ENCODE peak calls at places on chromosomes 5 and 9, in nine cellular contexts. E, O, T, L, S, I, H, R and P are unnamed samples.

GRCh38 chr9:16039103-16039987 is 486.5 kb downstream of the CCDC171 start:
- DNase-seq in E (peak; percentile 2), O (no peak), T (peak; percentile 29), L (no peak), S (no peak), I (no peak), H (peak; percentile 68), R (no peak), P (no peak)

GRCh38 chr9:133874061-133874638 is 118.0 kb downstream of the VAV2 start:
- DNase-seq in E (no peak), O (no peak), T (peak; percentile 94), L (peak; percentile 50), S (no peak), I (peak; percentile 99), H (peak; percentile 77), R (no peak), P (peak; percentile 85)

GRCh38 chr5:28014779-28015178 is 976.4 kb upstream of the CDH9 start:
- DNase-seq in E (no peak), O (no peak), T (peak; percentile 41), L (peak; percentile 25), S (no peak), I (no peak), H (no peak), R (no peak), P (peak; percentile 4)

GRCh38 chr9:120708526-120709224 is 5.6 kb downstream of the MEGF9 start:
- DNase-seq in E (no peak), O (no peak), T (no peak), L (peak; percentile 11), S (no peak), I (peak; percentile 92), H (peak; percentile 53), R (no peak), P (peak; percentile 62)

GRCh38 chr9:134984372-134985240 is 66.9 kb upstream of the FCN1 start:
- DNase-seq in E (no peak), O (no peak), T (no peak), L (no peak), S (no peak), I (no peak), H (no peak), R (no peak), P (no peak)

GRCh38 chr9:16848189-16848588 is 22.3 kb downstream of the BNC2 start:
- DNase-seq in E (no peak), O (no peak), T (no peak), L (no peak), S (no peak), I (no peak), H (no peak), R (no peak), P (no peak)

GRCh38 chr5:180129291-180130190 is 58.0 kb upstream of the RNF130 start:
- DNase-seq in E (no peak), O (no peak), T (no peak), L (no peak), S (no peak), I (no peak), H (no peak), R (no peak), P (no peak)

GRCh38 chr5:156913719-156914370 is 49.2 kb downstream of the TIMD4 start:
- DNase-seq in E (no peak), O (peak; percentile 40), T (no peak), L (peak; percentile 99), S (no peak), I (no peak), H (no peak), R (no peak), P (no peak)

GRCh38 chr9:89880721-89881120 is 275.9 kb downstream of the GADD45G start:
- DNase-seq in E (no peak), O (no peak), T (no peak), L (no peak), S (no peak), I (peak; percentile 39), H (no peak), R (no peak), P (no peak)

GRCh38 chr9:132268725-132269352 is 85.9 kb downstream of the SETX start:
- DNase-seq in E (peak; percentile 78), O (peak; percentile 51), T (peak; percentile 61), L (peak; percentile 63), S (peak; percentile 54), I (no peak), H (peak; percentile 66), R (peak; percentile 68), P (peak; percentile 49)

GRCh38 chr9:132151118-132151517 is 10.7 kb upstream of the NTNG2 start:
- DNase-seq in E (no peak), O (no peak), T (no peak), L (no peak), S (no peak), I (no peak), H (no peak), R (no peak), P (no peak)

GRCh38 chr5:61311836-61312808 is 19.9 kb upstream of the ZSWIM6 start:
- DNase-seq in E (no peak), O (no peak), T (peak; percentile 95), L (no peak), S (no peak), I (peak; percentile 74), H (peak; percentile 92), R (no peak), P (peak; percentile 98)

GRCh38 chr5:67100301-67100700 is 96.3 kb downstream of the CD180 start:
- DNase-seq in E (no peak), O (no peak), T (no peak), L (no peak), S (no peak), I (no peak), H (no peak), R (no peak), P (no peak)

GRCh38 chr5:35487255-35488035 is 130.2 kb upstream of the SPEF2 start:
- DNase-seq in E (no peak), O (no peak), T (no peak), L (no peak), S (no peak), I (no peak), H (no peak), R (no peak), P (no peak)

GRCh38 chr9:134497283-134497860 is 144.2 kb upstream of the COL5A1 start:
- DNase-seq in E (no peak), O (no peak), T (peak; percentile 36), L (no peak), S (no peak), I (no peak), H (no peak), R (no peak), P (no peak)

GRCh38 chr9:135898634-135899407 is 8.5 kb downstream of the CAMSAP1 start:
- DNase-seq in E (no peak), O (no peak), T (peak; percentile 27), L (no peak), S (no peak), I (no peak), H (peak; percentile 56), R (no peak), P (no peak)

GRCh38 chr9:13823021-13823420 is 490.9 kb downstream of the NFIB start:
- DNase-seq in E (no peak), O (no peak), T (no peak), L (no peak), S (no peak), I (no peak), H (peak; percentile 43), R (no peak), P (no peak)

GRCh38 chr5:53173083-53173482 is 63.5 kb upstream of the MOCS2 start:
- DNase-seq in E (no peak), O (no peak), T (no peak), L (no peak), S (no peak), I (peak; percentile 84), H (no peak), R (no peak), P (no peak)

GRCh38 chr5:65103674-65104035 is 334.9 kb downstream of the CWC27 start:
- DNase-seq in E (no peak), O (no peak), T (no peak), L (no peak), S (no peak), I (no peak), H (no peak), R (no peak), P (no peak)

GRCh38 chr5:97245371-97245770 is 62.3 kb upstream of the RIOK2 start:
- DNase-seq in E (no peak), O (no peak), T (no peak), L (no peak), S (no peak), I (no peak), H (no peak), R (no peak), P (peak; percentile 2)

GRCh38 chr9:34603610-34604231 is 8.2 kb downstream of the RPP25L start:
- DNase-seq in E (peak; percentile 30), O (peak; percentile 72), T (peak; percentile 65), L (peak; percentile 74), S (peak; percentile 82), I (peak; percentile 52), H (peak; percentile 65), R (peak; percentile 81), P (peak; percentile 54)

GRCh38 chr5:9401786-9402472 is 143.9 kb downstream of the SEMA5A start:
- DNase-seq in E (no peak), O (no peak), T (no peak), L (peak; percentile 54), S (no peak), I (no peak), H (no peak), R (no peak), P (peak; percentile 37)

GRCh38 chr9:121300283-121301119 is 32.5 kb downstream of the GSN start:
- DNase-seq in E (no peak), O (no peak), T (no peak), L (no peak), S (no peak), I (no peak), H (no peak), R (no peak), P (no peak)

GRCh38 chr5:108258001-108258400 is 123.9 kb downstream of the FBXL17 start:
- DNase-seq in E (no peak), O (no peak), T (no peak), L (no peak), S (no peak), I (no peak), H (no peak), R (no peak), P (peak; percentile 10)

GRCh38 chr9:109574061-109574882 is 76.2 kb upstream of the PTPN3 start:
- DNase-seq in E (peak; percentile 77), O (peak; percentile 7), T (peak; percentile 32), L (peak; percentile 73), S (no peak), I (peak; percentile 48), H (peak; percentile 76), R (no peak), P (peak; percentile 71)

GRCh38 chr9:33139421-33140228 is 27.5 kb downstream of the B4GALT1 start:
- DNase-seq in E (no peak), O (no peak), T (no peak), L (no peak), S (peak; percentile 85), I (no peak), H (peak; percentile 97), R (peak; percentile 59), P (peak; percentile 70)

GRCh38 chr5:3590253-3590966 is 5.2 kb upstream of the IRX1 start:
- DNase-seq in E (no peak), O (no peak), T (no peak), L (no peak), S (no peak), I (no peak), H (no peak), R (no peak), P (no peak)

GRCh38 chr5:168844566-168845296 is 265.6 kb upstream of the PANK3 start:
- DNase-seq in E (no peak), O (no peak), T (no peak), L (no peak), S (no peak), I (no peak), H (no peak), R (no peak), P (no peak)

GRCh38 chr5:155368490-155368889 is 354.9 kb downstream of the KIF4B start:
- DNase-seq in E (no peak), O (no peak), T (no peak), L (no peak), S (no peak), I (peak; percentile 75), H (no peak), R (no peak), P (no peak)

GRCh38 chr5:132655821-132656773 is 1.9 kb upstream of the IL13 start:
- DNase-seq in E (no peak), O (no peak), T (no peak), L (no peak), S (no peak), I (no peak), H (peak; percentile 21), R (no peak), P (no peak)

GRCh38 chr5:179284751-179285191 is 60.5 kb downstream of the ADAMTS2 start:
- DNase-seq in E (no peak), O (no peak), T (no peak), L (no peak), S (peak; percentile 27), I (no peak), H (no peak), R (no peak), P (peak; percentile 30)